ENCODE peak calls at places on chromosomes 1 and 21, in four cellular contexts. V is H1, J is HepG2, E is K562. Z is an unnamed sample.

GRCh38 chr1:214403431-214403830 is 122.5 kb downstream of the SMYD2 start:
- DNase-seq in J (no peak), V (no peak), E (no peak), Z (no peak)

GRCh38 chr1:240190881-240191385 is 99.2 kb downstream of the FMN2 start:
- DNase-seq in J (peak; percentile 2), E (peak; percentile 9), V (no peak), Z (peak; percentile 63)

GRCh38 chr1:61962631-61963030 is 220.4 kb downstream of the PATJ start:
- DNase-seq in J (no peak), E (no peak), V (no peak), Z (no peak)

GRCh38 chr1:33152685-33153432 is 29.0 kb downstream of the TRIM62 start:
- DNase-seq in J (peak; percentile 10), V (peak; percentile 46), E (no peak), Z (no peak)

GRCh38 chr1:93051961-93052360 is 27.1 kb upstream of the MTF2 start:
- DNase-seq in J (no peak), V (no peak), E (peak; percentile 73), Z (no peak)

GRCh38 chr1:145979746-145980435 is 15.4 kb downstream of the POLR3GL start:
- DNase-seq in V (no peak), J (no peak), E (no peak), Z (no peak)

GRCh38 chr1:43978551-43979260 is at the start of gene B4GALT2:
- DNase-seq in J (peak; percentile 50), E (peak; percentile 77), V (no peak), Z (no peak)

GRCh38 chr1:107019166-107019565 is 37.3 kb upstream of the PRMT6 start:
- DNase-seq in V (no peak), J (no peak), E (no peak), Z (no peak)

GRCh38 chr21:43195131-43196021 is 26.6 kb downstream of the CRYAA start:
- DNase-seq in J (no peak), E (no peak), V (no peak), Z (no peak)

DNA sequence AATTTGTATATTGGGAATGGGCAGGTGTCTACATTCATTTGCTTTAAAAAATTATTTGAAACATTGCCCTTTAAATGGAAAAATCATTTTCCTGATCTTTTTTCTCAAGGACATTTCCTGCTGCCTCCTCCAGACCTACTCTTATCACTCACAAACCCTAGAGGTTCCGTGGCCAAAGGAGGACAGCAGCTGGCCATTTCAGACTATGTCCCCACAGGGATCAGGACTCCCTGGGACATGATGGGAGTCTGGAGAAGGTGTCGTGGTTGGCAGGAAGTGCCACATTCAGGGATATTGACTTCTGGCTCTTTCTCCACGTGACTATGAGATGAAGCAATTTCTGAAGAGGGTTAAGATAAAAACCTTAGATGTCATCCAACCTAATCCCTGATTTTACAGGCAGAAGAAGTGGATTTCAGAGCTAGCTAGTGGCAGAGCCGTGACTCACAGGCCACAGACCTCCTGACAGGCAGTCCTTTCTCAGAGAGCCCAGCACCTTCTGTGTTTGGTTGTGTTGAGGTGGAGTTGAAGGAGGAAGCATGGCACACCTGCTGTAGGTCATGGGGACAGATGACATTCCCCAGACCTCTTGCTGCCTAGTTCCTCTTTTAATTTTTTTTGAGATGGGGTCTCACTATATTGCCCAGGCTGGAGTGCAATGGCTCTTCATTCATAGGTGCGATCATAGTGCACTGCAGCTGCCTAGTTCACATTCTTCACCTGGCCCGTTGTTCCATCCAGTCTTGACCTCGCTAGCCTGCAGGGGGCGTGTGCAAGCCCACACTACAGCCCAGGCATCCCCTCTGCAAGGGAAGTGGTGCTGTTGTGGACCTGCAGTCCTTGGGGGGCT is 25.5 kb upstream of the IL10 start:
- DNase-seq in V (peak; percentile 25), E (peak; percentile 71), J (no peak), Z (peak; percentile 17)
- TF ChIP-seq RNF2 in V (no peak), E (no peak), J (no peak), Z (no peak)

GRCh38 chr1:169049258-169049936 is 57.1 kb upstream of the ATP1B1 start:
- DNase-seq in V (no peak), E (no peak), J (no peak), Z (no peak)
- TF ChIP-seq RNF2 in V (no peak), E (no peak), J (no peak), Z (no peak)

DNA sequence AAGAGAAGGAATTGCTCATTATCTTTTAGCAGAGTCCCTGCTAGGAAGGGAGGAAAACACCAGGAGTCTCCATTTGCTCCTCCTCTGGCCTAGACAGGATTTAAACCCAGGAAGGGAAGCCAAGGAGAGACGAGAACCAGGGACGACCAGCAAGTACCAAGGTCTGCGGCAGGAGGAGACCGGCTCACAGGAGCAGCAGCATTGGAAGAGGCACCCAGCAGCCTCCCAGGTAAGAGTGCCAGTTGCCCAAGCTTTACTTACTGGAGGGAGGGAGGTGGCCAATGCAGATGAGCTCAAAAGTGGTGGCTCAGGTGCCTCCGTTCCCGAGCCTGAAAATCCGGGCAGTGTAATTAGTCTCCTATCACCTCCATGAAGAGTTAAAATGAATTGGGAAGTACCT is at the start of gene TNN:
- DNase-seq in V (no peak), J (no peak), E (no peak), Z (no peak)
- TF ChIP-seq RNF2 in V (no peak), J (no peak), E (no peak), Z (no peak)

DNA sequence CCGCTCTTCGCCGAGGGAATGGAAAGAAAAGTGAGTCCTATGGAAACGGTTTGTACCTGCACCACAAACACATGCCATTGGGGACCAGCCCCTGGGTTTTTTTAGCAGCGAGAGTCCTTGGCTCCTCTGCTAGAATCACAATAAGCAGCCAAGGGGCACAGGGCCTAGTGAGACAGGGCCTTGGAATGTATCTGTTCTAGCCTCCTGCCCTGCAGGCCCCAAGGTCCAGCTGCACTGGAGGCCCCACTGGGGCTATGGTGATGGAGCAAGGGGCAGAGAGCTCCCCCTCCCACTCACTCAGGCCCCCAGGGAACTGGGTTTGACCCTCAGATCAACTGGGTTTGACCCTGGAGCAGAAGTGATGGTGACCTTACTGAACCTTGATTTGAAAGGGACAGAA is 14.4 kb downstream of the SHISA4 start:
- DNase-seq in V (no peak), E (no peak), J (no peak), Z (no peak)
- TF ChIP-seq RNF2 in V (no peak), E (no peak), J (no peak), Z (no peak)

GRCh38 chr1:37509181-37509580 is 5.4 kb downstream of the MEAF6 start:
- DNase-seq in E (peak; percentile 37), J (peak; percentile 28), V (no peak), Z (peak; percentile 30)

GRCh38 chr1:37502104-37502503 is 12.5 kb downstream of the MEAF6 start:
- DNase-seq in J (no peak), E (no peak), V (no peak), Z (no peak)

GRCh38 chr1:37501661-37502060 is 12.9 kb downstream of the MEAF6 start:
- DNase-seq in E (no peak), V (no peak), J (no peak), Z (no peak)

DNA sequence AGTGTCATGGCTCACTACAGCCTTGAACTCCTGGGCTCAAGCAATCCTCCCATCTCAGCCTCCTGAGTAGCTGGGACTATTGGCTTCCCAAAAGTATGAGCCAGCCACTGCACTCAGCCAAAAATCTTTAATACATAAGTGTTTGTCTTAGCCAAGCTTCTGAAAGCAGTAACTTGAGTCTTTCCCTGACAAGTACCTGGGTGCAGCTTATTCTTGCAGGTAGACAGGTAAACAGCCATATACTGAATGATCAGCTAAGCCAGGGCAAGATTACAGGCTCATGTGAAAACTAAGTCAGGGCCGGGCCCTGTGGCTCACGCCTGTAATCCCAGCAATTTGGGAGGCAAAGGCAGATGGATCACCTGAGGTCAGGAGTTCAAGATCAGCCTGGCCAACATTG is 7.8 kb downstream of the MEAF6 start:
- DNase-seq in J (no peak), E (no peak), V (no peak), Z (no peak)
- TF ChIP-seq RNF2 in J (no peak), E (no peak), V (no peak), Z (no peak)

GRCh38 chr1:39076127-39076798 is 50.1 kb downstream of the NDUFS5 start:
- DNase-seq in E (peak; percentile 47), V (no peak), J (peak; percentile 81), Z (no peak)
- TF ChIP-seq RNF2 in E (no peak), V (no peak), J (no peak), Z (no peak)

DNA sequence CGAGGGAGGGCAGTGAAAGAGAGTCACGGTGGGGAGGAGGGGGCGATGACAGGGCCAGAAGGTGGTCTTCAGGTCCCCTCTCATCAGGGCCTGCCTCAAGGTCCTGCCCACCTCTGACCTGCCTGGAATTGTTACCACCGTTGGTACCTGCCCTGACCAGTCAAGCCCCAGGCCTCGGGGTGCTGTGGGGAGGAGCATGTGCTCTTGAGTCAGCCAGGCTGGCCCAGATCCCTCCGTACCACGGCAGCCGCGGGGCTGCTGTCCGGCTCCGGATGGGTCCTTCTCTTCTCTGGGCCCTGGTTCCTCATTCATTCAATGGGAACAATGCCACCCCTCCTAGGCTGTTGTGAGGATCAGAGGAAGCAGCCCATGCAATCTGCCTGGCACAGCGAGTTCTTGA is 22.0 kb downstream of the SERINC2 start:
- DNase-seq in J (no peak), V (no peak), E (no peak), Z (no peak)
- TF ChIP-seq RNF2 in J (no peak), V (no peak), E (no peak), Z (no peak)

DNA sequence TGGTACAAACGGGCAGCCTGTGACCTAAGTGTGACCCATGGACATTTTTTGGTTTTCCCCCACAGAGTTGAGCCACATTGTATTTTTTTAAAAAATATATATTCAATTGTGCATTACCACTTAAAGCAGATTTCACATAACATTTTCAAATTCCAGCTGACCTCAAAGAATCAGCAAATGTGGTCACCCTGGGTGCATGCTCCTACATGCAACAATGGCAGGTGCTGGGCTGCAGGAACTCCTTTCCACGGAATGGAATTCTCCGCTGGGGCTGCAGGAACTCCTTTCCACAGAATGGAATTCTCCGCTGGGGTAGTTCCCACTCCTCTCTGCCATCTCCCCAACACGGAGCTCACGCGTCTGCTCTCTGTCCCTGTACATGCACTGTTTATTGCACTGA is 68.7 kb downstream of the MAP10 start:
- DNase-seq in J (no peak), V (no peak), E (no peak), Z (no peak)
- TF ChIP-seq RNF2 in J (no peak), V (no peak), E (no peak), Z (no peak)

GRCh38 chr1:189859385-189859977 is 618.2 kb downstream of the BRINP3 start:
- DNase-seq in E (peak; percentile 35), J (peak; percentile 17), V (peak; percentile 29), Z (peak; percentile 42)
- TF ChIP-seq RNF2 in E (no peak), J (no peak), V (no peak), Z (no peak)

DNA sequence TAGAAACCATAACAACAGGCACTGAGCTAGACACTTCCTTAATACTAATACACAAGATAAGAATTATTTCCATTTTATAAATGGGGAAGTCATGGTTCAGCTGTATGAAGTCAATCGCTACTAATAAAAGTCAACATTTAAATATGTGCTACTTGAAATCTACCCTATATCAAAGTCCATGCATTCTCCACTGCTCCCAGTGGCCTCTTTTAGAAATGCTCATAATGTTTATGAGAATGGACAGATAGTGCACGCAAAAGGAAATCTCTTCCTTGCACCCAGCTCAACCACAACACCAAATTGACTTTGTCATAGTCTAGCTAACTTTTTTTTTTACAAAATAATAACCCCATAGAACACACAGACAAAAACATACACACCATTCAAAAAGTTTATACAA is 281.7 kb upstream of the CXADR start:
- DNase-seq in J (peak; percentile 4), E (no peak), V (no peak), Z (peak; percentile 2)
- TF ChIP-seq RNF2 in J (no peak), E (no peak), V (no peak), Z (no peak)

Z was measured in A549.